ENCODE peak calls at places on chromosome 12, in ten cellular contexts. E, F, V, R, Y, Z, S, C, N and H are unnamed samples. For H3K36me3 and H3K4me1, the result is how much of the 10 kb centered on the place peaks cover.

GRCh38 chr12:116855744-116856470 is 25.3 kb downstream of the HRK start:
- DNase-seq in Y (no peak), C (no peak), N (no peak), Z (no peak), F (no peak), V (peak), S (no peak), R (no peak), E (no peak), H (no peak)

GRCh38 chr12:76346798-76347420 is 1.3 kb downstream of the BBS10 start:
- DNase-seq in R (no peak), S (peak), C (no peak), Z (peak), V (no peak), F (no peak), E (peak), N (peak), Y (peak), H (no peak)

GRCh38 chr12:49014547-49014946 is 4.0 kb downstream of the PRKAG1 start:
- DNase-seq in N (peak), E (no peak), Y (peak), Z (no peak), R (no peak), F (no peak), S (no peak), C (no peak), V (no peak), H (no peak)

GRCh38 chr12:127108360-127109215 is 1158.4 kb upstream of the TMEM132C start:
- DNase-seq in C (peak), F (peak), N (peak), Y (peak), V (no peak), Z (peak), S (peak), R (peak), E (peak), H (no peak)

GRCh38 chr12:67650127-67650495 is 1.6 kb downstream of the DYRK2 start:
- DNase-seq in Y (no peak), N (no peak), S (no peak), F (no peak), V (peak), E (peak), R (no peak), C (no peak), Z (peak), H (no peak)

GRCh38 chr12:96036765-96037455 is 1.5 kb upstream of the LTA4H start:
- DNase-seq in N (no peak), Z (no peak), F (no peak), E (no peak), V (no peak), R (no peak), S (no peak), C (peak), Y (peak), H (no peak)

GRCh38 chr12:26566670-26567069 is 266.3 kb downstream of the ITPR2 start:
- DNase-seq in S (no peak), N (no peak), V (no peak), Y (no peak), F (no peak), Z (no peak), C (no peak), R (no peak), E (no peak), H (no peak)

GRCh38 chr12:85587158-85587557 is 249.1 kb downstream of the RASSF9 start:
- DNase-seq in E (no peak), S (no peak), V (no peak), C (no peak), Z (no peak), Y (no peak), F (no peak), R (no peak), N (no peak), H (no peak)

GRCh38 chr12:25707056-25707455 is 154.0 kb upstream of the LMNTD1 start:
- DNase-seq in V (no peak), F (no peak), Y (no peak), C (no peak), N (no peak), Z (no peak), R (no peak), S (no peak), E (no peak), H (no peak)

GRCh38 chr12:67921286-67921685 is 68.0 kb upstream of the IFNG-AS1 start:
- DNase-seq in S (no peak), Z (no peak), Y (peak), E (no peak), F (no peak), N (no peak), C (no peak), R (no peak), V (no peak), H (no peak)

GRCh38 chr12:84357314-84357713 is 555.3 kb downstream of the SLC6A15 start:
- DNase-seq in N (no peak), R (no peak), S (no peak), E (no peak), V (no peak), Y (no peak), F (no peak), C (no peak), Z (no peak), H (no peak)

GRCh38 chr12:1083888-1084262 is 92.9 kb downstream of the ERC1 start:
- DNase-seq in V (no peak), R (no peak), Z (no peak), Y (no peak), N (peak), F (no peak), E (no peak), S (peak), C (no peak), H (no peak)

GRCh38 chr12:115210533-115211252 is 526.7 kb upstream of the TBX3 start:
- DNase-seq in R (no peak), F (no peak), N (no peak), Y (no peak), S (no peak), C (no peak), V (no peak), Z (no peak), E (no peak), H (no peak)

GRCh38 chr12:117658226-117658625 is 296.8 kb upstream of the NOS1 start:
- DNase-seq in N (no peak), S (no peak), F (no peak), Z (no peak), V (no peak), R (no peak), Y (no peak), C (no peak), E (no peak), H (no peak)

GRCh38 chr12:50546441-50547318 is 41.9 kb downstream of the DIP2B start:
- DNase-seq in N (peak), V (no peak), E (no peak), F (no peak), R (no peak), Y (no peak), C (no peak), S (no peak), Z (no peak), H (no peak)

GRCh38 chr12:4282103-4282891 is 8.7 kb downstream of the CCND2 start:
- DNase-seq in E (no peak), S (no peak), N (no peak), V (no peak), C (no peak), R (no peak), F (no peak), Y (no peak), Z (no peak), H (no peak)

GRCh38 chr12:2052861-2053674 is at the start of gene CACNA1C:
- DNase-seq in F (peak), Z (peak), E (peak), N (peak), C (peak), V (peak), S (no peak), Y (peak), R (no peak), H (no peak)

GRCh38 chr12:126389215-126389841 is 1324.1 kb downstream of the AACS start:
- DNase-seq in F (no peak), C (no peak), N (peak), Y (no peak), E (no peak), Z (no peak), V (no peak), S (no peak), R (no peak), H (no peak)

GRCh38 chr12:110282956-110283817 is 2.1 kb downstream of the ATP2A2 start:
- DNase-seq in C (no peak), R (no peak), Y (no peak), N (no peak), V (no peak), F (no peak), S (peak), E (no peak), Z (no peak), H (no peak)

GRCh38 chr12:92136021-92136735 is 9.5 kb downstream of the BTG1 start:
- DNase-seq in C (no peak), R (no peak), F (no peak), V (no peak), N (no peak), Z (no peak), Y (no peak), E (no peak), S (no peak), H (no peak)

GRCh38 chr12:110244829-110245228 is 36.2 kb upstream of the ATP2A2 start:
- DNase-seq in F (no peak), S (no peak), Y (no peak), Z (peak), R (no peak), C (peak), V (no peak), E (peak), N (no peak), H (no peak)

GRCh38 chr12:82555699-82556098 is 131.0 kb upstream of the TMTC2 start:
- DNase-seq in E (no peak), V (no peak), R (no peak), S (no peak), Z (no peak), N (peak), F (no peak), C (no peak), Y (peak), H (no peak)

GRCh38 chr12:12513416-12514006 is 49.2 kb downstream of the DUSP16 start:
- DNase-seq in Z (no peak), C (no peak), N (no peak), V (no peak), E (no peak), S (no peak), R (no peak), Y (no peak), F (no peak), H (no peak)

GRCh38 chr12:105072888-105073488 is 11.3 kb downstream of the ALDH1L2 start:
- DNase-seq in N (no peak), E (no peak), F (no peak), S (peak), Z (no peak), R (no peak), V (no peak), Y (no peak), C (no peak), H (no peak)

GRCh38 chr12:49121047-49121696 is 10.0 kb downstream of the TUBA1B start:
- DNase-seq in E (peak), Y (peak), C (peak), R (no peak), V (no peak), F (peak), S (no peak), Z (peak), N (peak), H (no peak)

GRCh38 chr12:123907021-123907420 is 65.6 kb downstream of the CCDC92 start:
- DNase-seq in R (no peak), N (no peak), V (peak), F (no peak), S (no peak), E (no peak), C (no peak), Y (no peak), Z (no peak), H (no peak)

GRCh38 chr12:124797321-124797720 is 66.3 kb downstream of the SCARB1 start:
- DNase-seq in Z (peak), F (no peak), N (no peak), E (no peak), C (no peak), S (no peak), R (no peak), Y (no peak), V (no peak), H (no peak)

GRCh38 chr12:57112492-57113294 is 1.5 kb upstream of the STAT6 start:
- DNase-seq in C (no peak), V (no peak), Y (no peak), E (no peak), R (no peak), N (no peak), Z (no peak), F (no peak), S (no peak), H (no peak)

GRCh38 chr12:103855036-103855712 is 14.1 kb upstream of the NT5DC3 start:
- DNase-seq in R (no peak), N (peak), Y (peak), F (no peak), S (no peak), E (no peak), V (no peak), C (no peak), Z (no peak), H (no peak)

GRCh38 chr12:53005215-53005985 is 856 bp upstream of the EIF4B start:
- DNase-seq in F (peak), E (no peak), Y (no peak), Z (peak), C (no peak), R (peak), V (peak), N (peak), S (peak), H (no peak)

GRCh38 chr12:123891516-123892179 is 81.0 kb downstream of the CCDC92 start:
- DNase-seq in C (no peak), E (no peak), F (no peak), Z (peak), N (no peak), V (no peak), Y (no peak), R (no peak), S (no peak), H (peak)

GRCh38 chr12:68310370-68310769 is 21.8 kb downstream of the MDM1 start:
- DNase-seq in F (no peak), N (peak), Y (peak), V (no peak), C (no peak), S (no peak), Z (no peak), E (no peak), R (no peak), H (no peak)

GRCh38 chr12:107178776-107179175 is 85.4 kb upstream of the CRY1 start:
- DNase-seq in S (no peak), R (no peak), Y (no peak), C (no peak), E (no peak), Z (no peak), V (no peak), F (no peak), N (no peak), H (no peak)

GRCh38 chr12:111451232-111451631 is 45.5 kb downstream of the SH2B3 start:
- DNase-seq in E (no peak), Y (no peak), R (no peak), F (no peak), V (no peak), C (no peak), Z (no peak), N (no peak), S (no peak), H (no peak)
- H3K36me3 ChIP-seq in E (half or more), Y (under half), R (half or more), F (half or more), V (half or more), C (half or more), Z (under half), N (under half), S (under half), H (half or more)

GRCh38 chr12:6182279-6182898 is 17.8 kb upstream of the CD9 start:
- DNase-seq in C (peak), Z (no peak), R (peak), F (no peak), N (peak), Y (peak), E (peak), V (peak), S (no peak), H (no peak)

GRCh38 chr12:6181166-6181565 is 19.0 kb upstream of the CD9 start:
- DNase-seq in F (no peak), E (no peak), S (no peak), C (no peak), R (no peak), Y (no peak), Z (no peak), N (no peak), V (no peak), H (no peak)

GRCh38 chr12:6180300-6181051 is 19.7 kb upstream of the CD9 start:
- DNase-seq in V (peak), N (peak), Y (peak), C (peak), F (no peak), Z (no peak), R (peak), E (peak), S (no peak), H (no peak)

GRCh38 chr12:6183689-6184441 is 16.3 kb upstream of the CD9 start:
- DNase-seq in Z (no peak), N (peak), R (no peak), Y (peak), S (no peak), V (no peak), F (no peak), E (no peak), C (no peak), H (no peak)

GRCh38 chr12:6181583-6182278 is 18.5 kb upstream of the CD9 start:
- DNase-seq in R (no peak), Z (no peak), N (peak), C (no peak), V (no peak), Y (no peak), E (no peak), F (no peak), S (no peak), H (no peak)
- H3K4me1 ChIP-seq in R (half or more), Z (under half), N (under half), C (half or more), V (under half), Y (under half), E (half or more), F (under half), S (under half), H (under half)

GRCh38 chr12:47349102-47349769 is 269.5 kb upstream of the AMIGO2 start:
- DNase-seq in Z (no peak), S (no peak), F (no peak), E (no peak), C (no peak), V (no peak), Y (no peak), N (no peak), R (no peak), H (no peak)
- H3K27ac ChIP-seq in Z (no peak), S (no peak), F (no peak), E (no peak), C (no peak), V (no peak), Y (no peak), N (no peak), R (no peak), H (no peak)

GRCh38 chr12:113940929-113941486 is 25.1 kb downstream of the RBM19 start:
- DNase-seq in C (no peak), F (no peak), E (no peak), Y (no peak), S (no peak), V (no peak), N (no peak), R (no peak), Z (no peak), H (no peak)

GRCh38 chr12:113940357-113940756 is 25.8 kb downstream of the RBM19 start:
- DNase-seq in F (no peak), V (no peak), C (no peak), S (no peak), N (no peak), E (no peak), Y (no peak), Z (peak), R (no peak), H (no peak)

GRCh38 chr12:113945174-113946173 is 20.7 kb downstream of the RBM19 start:
- DNase-seq in E (no peak), S (no peak), R (no peak), C (peak), F (no peak), N (no peak), Y (no peak), V (no peak), Z (no peak), H (no peak)

GRCh38 chr12:113939867-113940266 is 26.3 kb downstream of the RBM19 start:
- DNase-seq in N (no peak), S (no peak), F (no peak), V (no peak), R (no peak), C (no peak), Z (no peak), E (no peak), Y (no peak), H (no peak)

GRCh38 chr12:113942209-113942608 is 23.9 kb downstream of the RBM19 start:
- DNase-seq in R (no peak), E (no peak), N (no peak), C (peak), S (no peak), V (no peak), Y (no peak), F (no peak), Z (no peak), H (no peak)
- H3K36me3 ChIP-seq in R (half or more), E (half or more), N (under half), C (half or more), S (under half), V (under half), Y (under half), F (half or more), Z (under half), H (half or more)

GRCh38 chr12:108619369-108620160 is 14.1 kb downstream of the SELPLG start:
- DNase-seq in R (no peak), C (no peak), V (no peak), S (no peak), N (no peak), Z (no peak), F (no peak), Y (no peak), E (no peak), H (no peak)

GRCh38 chr12:108618079-108618952 is 15.4 kb downstream of the SELPLG start:
- DNase-seq in R (peak), Z (peak), S (peak), Y (peak), V (peak), F (peak), N (peak), E (peak), C (peak), H (no peak)

GRCh38 chr12:108622425-108622824 is 11.3 kb downstream of the SELPLG start:
- DNase-seq in V (no peak), C (peak), S (peak), Z (peak), Y (no peak), F (no peak), R (peak), E (peak), N (peak), H (no peak)

GRCh38 chr12:108621161-108621560 is 12.5 kb downstream of the SELPLG start:
- DNase-seq in Y (no peak), N (no peak), F (no peak), S (no peak), E (no peak), R (no peak), Z (no peak), C (no peak), V (no peak), H (no peak)

DNA sequence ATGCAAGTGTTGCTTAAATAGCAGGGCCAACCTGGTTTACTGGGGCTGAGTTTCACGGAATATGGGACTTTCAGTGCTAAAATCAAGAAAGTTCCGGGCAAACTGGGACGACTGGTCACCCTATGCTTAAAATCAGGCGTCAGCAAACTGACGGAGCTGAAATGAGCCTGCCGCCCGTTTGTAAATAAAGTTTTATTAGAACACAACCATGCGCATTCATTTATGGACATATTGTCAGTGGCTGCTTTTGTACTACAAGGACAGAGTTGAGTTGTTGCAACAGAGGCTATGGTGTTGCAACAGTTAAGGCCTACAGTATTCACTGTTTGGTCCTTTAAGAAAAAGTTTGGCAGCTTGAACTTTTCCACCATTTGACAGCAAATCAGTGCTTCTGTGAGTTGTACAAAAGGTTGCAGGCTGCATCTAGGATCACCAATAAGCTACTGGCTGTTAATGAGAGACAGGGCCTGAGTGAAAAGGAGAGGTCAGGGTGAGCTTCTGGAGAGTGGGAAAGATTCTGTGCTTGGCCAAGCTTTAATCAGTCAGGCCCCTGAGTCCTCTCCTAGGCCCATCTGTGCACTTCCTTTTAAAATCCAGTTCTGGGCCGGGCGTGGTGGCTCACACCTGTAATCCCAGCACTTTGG is 13.3 kb downstream of the SELPLG start:
- DNase-seq in C (no peak), Z (no peak), N (peak), V (no peak), R (no peak), E (no peak), Y (no peak), F (no peak), S (no peak), H (no peak)
- H3K4me1 ChIP-seq in C (under half), Z (under half), N (under half), V (under half), R (half or more), E (under half), Y (under half), F (under half), S (under half), H (under half)

GRCh38 chr12:64102339-64102738 is 119.8 kb downstream of the KICS2 start:
- DNase-seq in Y (peak), V (no peak), Z (no peak), F (no peak), E (no peak), R (no peak), S (no peak), N (peak), C (no peak), H (no peak)
- H3K27ac ChIP-seq in Y (peak), V (no peak), Z (no peak), F (no peak), E (no peak), R (no peak), S (no peak), N (no peak), C (no peak), H (peak)